ENCODE peak calls at places on chromosomes 11 and 22, in six cellular contexts. S, L, J, X, H and T are unnamed samples.

GRCh38 chr11:97964332-97965004 is 1056.3 kb upstream of the CNTN5 start:
- DNase-seq in H (no peak), X (no peak), S (no peak), J (no peak), L (no peak), T (no peak)

GRCh38 chr11:108216988-108217387 is 5.5 kb downstream of the NPAT start:
- DNase-seq in X (no peak), L (no peak), J (no peak), H (no peak), S (no peak), T (no peak)

GRCh38 chr11:35316161-35316560 is 103.2 kb downstream of the SLC1A2 start:
- DNase-seq in H (no peak), S (no peak), X (no peak), J (no peak), L (no peak), T (no peak)

GRCh38 chr11:27296406-27296994 is 66.5 kb downstream of the CCDC34 start:
- DNase-seq in S (no peak), J (no peak), H (peak; percentile 8), X (peak; percentile 53), L (no peak), T (no peak)

GRCh38 chr11:75597636-75598035 is 35.6 kb downstream of the SERPINH1 start:
- DNase-seq in L (no peak), H (peak; percentile 32), X (peak; percentile 25), J (no peak), S (no peak), T (no peak)

GRCh38 chr11:128179049-128179448 is 408.3 kb downstream of the ETS1 start:
- DNase-seq in H (no peak), S (no peak), X (no peak), L (no peak), J (no peak), T (no peak)

GRCh38 chr11:116186592-116186991 is 586.2 kb downstream of the BUD13 start:
- DNase-seq in L (no peak), X (no peak), H (no peak), J (no peak), S (no peak), T (no peak)

GRCh38 chr22:32794449-32795213 is 6.9 kb upstream of the TIMP3 start:
- DNase-seq in S (no peak), H (no peak), L (no peak), X (no peak), J (no peak), T (no peak)

GRCh38 chr11:67356867-67357561 is 3.7 kb upstream of the POLD4 start:
- DNase-seq in J (peak; percentile 48), L (no peak), H (peak; percentile 82), S (peak; percentile 81), X (peak; percentile 83), T (peak; percentile 41)

GRCh38 chr11:10978189-10978588 is 120.3 kb upstream of the ZBED5 start:
- DNase-seq in X (no peak), H (no peak), L (no peak), S (no peak), J (no peak), T (no peak)

GRCh38 chr22:45787770-45788169 is 116.1 kb downstream of the ATXN10 start:
- DNase-seq in S (no peak), X (no peak), J (no peak), H (no peak), L (no peak), T (no peak)

GRCh38 chr11:61091373-61092279 is 10.7 kb upstream of the CD5 start:
- DNase-seq in L (peak; percentile 39), X (no peak), H (no peak), J (peak; percentile 29), S (peak; percentile 69), T (no peak)

GRCh38 chr11:40188848-40189247 is 1270.6 kb downstream of the LRRC4C start:
- DNase-seq in J (no peak), H (no peak), X (no peak), L (no peak), S (no peak), T (no peak)

GRCh38 chr11:11612439-11612838 is 9.4 kb downstream of the GALNT18 start:
- DNase-seq in L (no peak), S (no peak), H (no peak), X (no peak), J (no peak), T (no peak)

GRCh38 chr11:110026823-110027626 is 66.2 kb upstream of the ZC3H12C start:
- DNase-seq in H (peak; percentile 6), X (no peak), S (no peak), L (no peak), J (no peak), T (no peak)

GRCh38 chr11:116691779-116692178 is 81.0 kb downstream of the BUD13 start:
- DNase-seq in L (peak; percentile 52), H (peak; percentile 5), X (peak; percentile 33), S (peak; percentile 84), J (peak; percentile 24), T (no peak)

GRCh38 chr22:49692499-49693225 is 135.0 kb downstream of the BRD1 start:
- DNase-seq in S (peak; percentile 46), H (no peak), X (no peak), L (no peak), J (no peak), T (no peak)

GRCh38 chr11:19664896-19665548 is 47.6 kb upstream of the NAV2 start:
- DNase-seq in H (no peak), L (no peak), J (no peak), S (no peak), X (no peak), T (no peak)

GRCh38 chr22:46792061-46792796 is 29.8 kb downstream of the TBC1D22A start:
- DNase-seq in S (no peak), J (no peak), X (no peak), H (no peak), L (no peak), T (no peak)

GRCh38 chr11:108929241-108929640 is 264.4 kb downstream of the DDX10 start:
- DNase-seq in X (peak; percentile 0), S (no peak), L (no peak), J (no peak), H (no peak), T (no peak)

GRCh38 chr11:44950625-44951472 is at the start of gene TP53I11:
- DNase-seq in L (peak; percentile 30), J (peak; percentile 46), S (peak; percentile 84), X (peak; percentile 60), H (peak; percentile 20), T (no peak)

GRCh38 chr22:27075028-27075678 is 417.8 kb downstream of the MIAT start:
- DNase-seq in S (no peak), H (no peak), J (no peak), L (no peak), X (no peak), T (no peak)

GRCh38 chr11:119509969-119510401 is 87.0 kb upstream of the THY1 start:
- DNase-seq in J (no peak), L (no peak), S (no peak), H (no peak), X (peak; percentile 16), T (no peak)

GRCh38 chr11:92707173-92707619 is 262.3 kb upstream of the MTNR1B start:
- DNase-seq in X (no peak), J (no peak), H (no peak), S (no peak), L (no peak), T (no peak)

GRCh38 chr22:27420817-27421361 is 380.7 kb downstream of the MN1 start:
- DNase-seq in X (peak; percentile 54), H (no peak), L (no peak), S (no peak), J (no peak), T (no peak)

GRCh38 chr11:32334822-32335221 is 100.5 kb downstream of the WT1 start:
- DNase-seq in S (peak; percentile 63), L (no peak), J (no peak), X (peak; percentile 7), H (no peak), T (no peak)

GRCh38 chr11:68270334-68271022 is 1.3 kb downstream of the C11orf24 start:
- DNase-seq in X (no peak), S (no peak), L (no peak), J (no peak), H (no peak), T (no peak)

GRCh38 chr11:10197091-10197490 is 96.9 kb downstream of the SBF2 start:
- DNase-seq in X (no peak), H (no peak), S (no peak), L (no peak), J (no peak), T (no peak)